ENCODE peak calls at places on chromosome 12, in ten cellular contexts. E, Y, Q, M, A, K, N, C, T and D are unnamed samples.

GRCh38 chr12:51401900-51402299 is 10.7 kb upstream of the GALNT6 start:
- DNase-seq in K (no peak), M (no peak), Q (no peak), T (no peak), C (no peak), E (no peak), A (no peak), Y (no peak), N (no peak), D (no peak)

GRCh38 chr12:131121705-131122405 is 168.1 kb downstream of the ADGRD1 start:
- DNase-seq in A (no peak), C (no peak), E (no peak), Q (no peak), M (no peak), K (no peak), N (no peak), Y (peak), T (no peak), D (no peak)

GRCh38 chr12:4477133-4477532 is 31.5 kb upstream of the FGF6 start:
- DNase-seq in C (no peak), N (no peak), Y (no peak), Q (no peak), E (no peak), M (no peak), T (no peak), A (no peak), K (no peak), D (no peak)

GRCh38 chr12:115075552-115076170 is 391.7 kb upstream of the TBX3 start:
- DNase-seq in T (peak), C (no peak), Y (no peak), A (no peak), M (no peak), E (no peak), N (no peak), Q (no peak), K (no peak), D (no peak)

GRCh38 chr12:32901553-32901952 is 5.0 kb upstream of the PKP2 start:
- DNase-seq in K (no peak), Q (no peak), T (no peak), E (no peak), C (no peak), Y (no peak), A (no peak), N (no peak), M (no peak), D (no peak)

GRCh38 chr12:113158439-113159203 is 9.1 kb downstream of the CFAP73 start:
- DNase-seq in Y (no peak), C (no peak), M (no peak), E (no peak), K (no peak), Q (no peak), A (no peak), N (no peak), T (no peak), D (no peak)

GRCh38 chr12:122471324-122472226 is 29.2 kb downstream of the ZCCHC8 start:
- DNase-seq in C (peak), K (no peak), T (peak), A (peak), M (no peak), E (peak), N (no peak), Q (no peak), Y (peak), D (peak)

GRCh38 chr12:19643635-19644034 is 204.3 kb downstream of the AEBP2 start:
- DNase-seq in K (no peak), A (no peak), T (peak), Q (no peak), C (peak), E (peak), M (no peak), N (no peak), Y (no peak), D (no peak)

GRCh38 chr12:59023861-59024424 is 103.6 kb upstream of the LRIG3 start:
- DNase-seq in E (no peak), N (no peak), K (no peak), Y (no peak), C (no peak), M (no peak), A (no peak), Q (no peak), T (peak), D (no peak)

GRCh38 chr12:92363295-92364146 is 217.9 kb upstream of the BTG1 start:
- DNase-seq in A (no peak), C (peak), E (no peak), M (peak), Q (peak), N (no peak), T (peak), Y (no peak), K (peak), D (no peak)